ENCODE peak calls at places on chromosomes 4 and X, in six cellular contexts. S, M, A, L, Q and J are unnamed samples.

GRCh38 chr4:130172156-130172555 is 1076.2 kb downstream of the C4orf33 start:
- DNase-seq in Q (no peak), S (no peak), A (peak), L (no peak), M (peak), J (no peak)

GRCh38 chrX:40174594-40175415 is 77.0 kb upstream of the BCOR start:
- DNase-seq in M (no peak), Q (no peak), S (peak), A (peak), L (peak), J (no peak)

GRCh38 chr4:10730590-10730989 is 46.0 kb upstream of the CLNK start:
- DNase-seq in M (no peak), L (no peak), A (no peak), S (no peak), Q (no peak), J (no peak)

GRCh38 chr4:87230806-87231205 is 10.4 kb upstream of the KLHL8 start:
- DNase-seq in L (no peak), Q (no peak), S (no peak), A (no peak), M (no peak), J (no peak)

GRCh38 chrX:153400146-153401132 is 711 bp downstream of the PNMA6E start:
- DNase-seq in M (no peak), L (no peak), A (peak), Q (peak), S (peak), J (no peak)

GRCh38 chrX:13380230-13380629 is 60.4 kb upstream of the ATXN3L start:
- DNase-seq in A (peak), M (no peak), S (no peak), L (no peak), Q (no peak), J (no peak)

GRCh38 chrX:129634541-129634940 is 20.2 kb downstream of the APLN start:
- DNase-seq in S (no peak), A (no peak), Q (no peak), M (no peak), L (peak), J (no peak)

GRCh38 chr4:185775792-185776555 is 36.0 kb downstream of the SORBS2 start:
- DNase-seq in A (peak), M (no peak), L (no peak), Q (no peak), S (no peak), J (no peak)

GRCh38 chr4:99722006-99722405 is 64.4 kb upstream of the C4orf54 start:
- DNase-seq in A (no peak), Q (no peak), L (no peak), M (no peak), S (no peak), J (no peak)

GRCh38 chrX:72102760-72103159 is 29.0 kb downstream of the RTL5 start:
- DNase-seq in Q (no peak), M (no peak), A (no peak), S (no peak), L (no peak), J (no peak)

GRCh38 chrX:150162141-150162540 is 201.0 kb upstream of the MAMLD1 start:
- DNase-seq in A (peak), M (no peak), L (no peak), Q (peak), S (no peak), J (no peak)

GRCh38 chr4:151117371-151117962 is 18.0 kb downstream of the RPS3A start:
- DNase-seq in M (peak), Q (peak), L (peak), A (peak), S (peak), J (peak)

GRCh38 chr4:87529187-87529586 is at the start of gene SPARCL1:
- DNase-seq in S (no peak), A (no peak), M (no peak), Q (no peak), L (no peak), J (no peak)

GRCh38 chr4:70559216-70559830 is 32.7 kb upstream of the AMBN start:
- DNase-seq in A (peak), M (peak), Q (peak), L (peak), S (peak), J (peak)

GRCh38 chrX:102712216-102712966 is at the start of gene GPRASP2:
- DNase-seq in S (peak), M (no peak), L (peak), Q (no peak), A (peak), J (no peak)